ENCODE peak calls at places on chromosomes 11 and 22, in nine cellular contexts. B, G, O, J, S, Q, A, T and U are unnamed samples.

GRCh38 chr22:21009638-21010425 is 5.1 kb upstream of the P2RX6 start:
- DNase-seq in B (no peak), G (no peak), O (no peak), J (peak), S (no peak), Q (no peak), A (peak), T (peak), U (peak)

GRCh38 chr22:40046126-40046525 is 51.4 kb downstream of the FAM83F start:
- DNase-seq in B (no peak), G (no peak), O (no peak), J (no peak), S (no peak), Q (no peak), A (no peak), T (no peak), U (no peak)

GRCh38 chr22:49861642-49862407 is 8.2 kb downstream of the ZBED4 start:
- DNase-seq in B (no peak), G (no peak), O (no peak), J (no peak), S (no peak), Q (no peak), A (no peak), T (no peak), U (no peak)

GRCh38 chr11:10657308-10658271 is 36.0 kb downstream of the IRAG1 start:
- DNase-seq in B (no peak), G (peak), O (peak), J (no peak), S (no peak), Q (no peak), A (no peak), T (no peak), U (no peak)

GRCh38 chr11:12232819-12233601 is 122.6 kb downstream of the MICAL2 start:
- DNase-seq in B (no peak), G (peak), O (no peak), J (no peak), S (no peak), Q (no peak), A (no peak), T (no peak), U (no peak)

GRCh38 chr11:46375392-46376101 is 5.9 kb upstream of the MDK start:
- DNase-seq in B (no peak), G (no peak), O (no peak), J (no peak), S (no peak), Q (no peak), A (no peak), T (no peak), U (no peak)

GRCh38 chr11:15826826-15827225 is 529.5 kb downstream of the SOX6 start:
- DNase-seq in B (no peak), G (no peak), O (peak), J (peak), S (peak), Q (no peak), A (peak), T (peak), U (peak)

GRCh38 chr11:85806016-85806415 is 4.9 kb downstream of the SYTL2 start:
- DNase-seq in B (no peak), G (no peak), O (no peak), J (no peak), S (no peak), Q (no peak), A (no peak), T (no peak), U (no peak)

GRCh38 chr11:117144477-117145392 is 648 bp downstream of the PAFAH1B2 start:
- DNase-seq in B (no peak), G (peak), O (peak), J (peak), S (no peak), Q (peak), A (peak), T (peak), U (peak)

GRCh38 chr11:17528181-17528691 is 16.0 kb downstream of the USH1C start:
- DNase-seq in B (no peak), G (no peak), O (peak), J (peak), S (peak), Q (no peak), A (peak), T (peak), U (peak)

GRCh38 chr11:86459682-86460460 is 85.2 kb downstream of the CCDC81 start:
- DNase-seq in B (no peak), G (no peak), O (no peak), J (peak), S (peak), Q (no peak), A (peak), T (no peak), U (peak)

GRCh38 chr11:91188484-91188883 is 965.6 kb upstream of the CHORDC1 start:
- DNase-seq in B (no peak), G (no peak), O (no peak), J (no peak), S (no peak), Q (no peak), A (no peak), T (no peak), U (no peak)

GRCh38 chr11:75773595-75774353 is 5.2 kb downstream of the DGAT2 start:
- DNase-seq in B (no peak), G (no peak), O (peak), J (no peak), S (no peak), Q (no peak), A (no peak), T (peak), U (no peak)

GRCh38 chr11:122731500-122731913 is 76.0 kb downstream of the UBASH3B start:
- DNase-seq in B (no peak), G (peak), O (no peak), J (no peak), S (no peak), Q (no peak), A (no peak), T (no peak), U (no peak)

GRCh38 chr11:3129591-3130268 is 35.4 kb downstream of the OSBPL5 start:
- DNase-seq in B (peak), G (no peak), O (no peak), J (no peak), S (no peak), Q (no peak), A (no peak), T (no peak), U (peak)

GRCh38 chr11:131297441-131297840 is 73.0 kb upstream of the NTM start:
- DNase-seq in B (no peak), G (no peak), O (no peak), J (peak), S (no peak), Q (no peak), A (no peak), T (no peak), U (no peak)